ENCODE peak calls at places on chromosomes 7 and 10, in six cellular contexts. V is MCF 10A, L is AG09319, H is OCI-M1, U is retina, A is neural crest cell. K is an unnamed sample.

GRCh38 chr7:6628045-6628444 is 9.1 kb upstream of the ZNF316 start:
- DNase-seq in V (peak), L (no peak), H (no peak), U (no peak), A (no peak), K (no peak)

GRCh38 chr7:158572000-158572828 is 15.4 kb downstream of the PTPRN2 start:
- DNase-seq in V (peak), L (no peak), H (peak), U (no peak), A (no peak), K (no peak)

GRCh38 chr7:37448637-37449331 is at the start of gene ELMO1:
- DNase-seq in V (no peak), L (no peak), H (peak), U (peak), A (peak), K (peak)

GRCh38 chr10:93076871-93077270 is 3.2 kb downstream of the CYP26A1 start:
- DNase-seq in V (no peak), L (no peak), H (no peak), U (no peak), A (no peak), K (no peak)

GRCh38 chr10:112124859-112125258 is 58.7 kb downstream of the GPAM start:
- DNase-seq in V (no peak), L (no peak), H (no peak), U (no peak), A (no peak), K (no peak)

GRCh38 chr10:63396123-63396719 is 69.6 kb downstream of the JMJD1C start:
- DNase-seq in V (no peak), L (no peak), H (peak), U (no peak), A (no peak), K (no peak)

GRCh38 chr7:116836080-116836479 is 26.3 kb upstream of the CAPZA2 start:
- DNase-seq in V (no peak), L (no peak), H (no peak), U (no peak), A (no peak), K (no peak)

GRCh38 chr7:86008898-86009297 is 634.8 kb upstream of the GRM3 start:
- DNase-seq in V (no peak), L (no peak), H (no peak), U (no peak), A (no peak), K (no peak)

GRCh38 chr10:103676058-103676785 is 179.2 kb downstream of the SH3PXD2A start:
- DNase-seq in V (peak), L (no peak), H (no peak), U (no peak), A (no peak), K (no peak)

GRCh38 chr10:76887223-76888010 is 750.2 kb downstream of the KCNMA1 start:
- DNase-seq in V (no peak), L (no peak), H (no peak), U (no peak), A (no peak), K (no peak)

GRCh38 chr7:51132661-51133060 is 183.9 kb downstream of the COBL start:
- DNase-seq in V (no peak), L (no peak), H (no peak), U (no peak), A (no peak), K (no peak)

GRCh38 chr7:102834999-102835398 is 77.8 kb upstream of the LRRC17 start:
- DNase-seq in V (peak), L (no peak), H (no peak), U (no peak), A (no peak), K (no peak)

GRCh38 chr7:41911792-41912191 is 208.9 kb upstream of the INHBA start:
- DNase-seq in V (no peak), L (no peak), H (no peak), U (no peak), A (no peak), K (no peak)

GRCh38 chr7:146503844-146504243 is 387.2 kb downstream of the CNTNAP2 start:
- DNase-seq in V (no peak), L (no peak), H (no peak), U (no peak), A (no peak), K (no peak)

GRCh38 chr10:22874189-22874854 is 53.5 kb upstream of the ARMC3 start:
- DNase-seq in V (no peak), L (no peak), H (no peak), U (no peak), A (no peak), K (no peak)

GRCh38 chr7:66099232-66099550 is 15.5 kb upstream of the CRCP start:
- DNase-seq in V (no peak), L (no peak), H (peak), U (no peak), A (no peak), K (no peak)

GRCh38 chr10:104342941-104343411 is 4.7 kb upstream of the ITPRIP start:
- DNase-seq in V (no peak), L (no peak), H (no peak), U (no peak), A (no peak), K (no peak)

GRCh38 chr10:34089294-34089693 is 725.8 kb downstream of the PARD3 start:
- DNase-seq in V (no peak), L (no peak), H (no peak), U (peak), A (no peak), K (no peak)

GRCh38 chr10:118800920-118801319 is 46.1 kb upstream of the CACUL1 start:
- DNase-seq in V (peak), L (no peak), H (peak), U (no peak), A (no peak), K (no peak)